ENCODE peak calls at places on chromosomes 5 and 9, in six cellular contexts. One of them, this sample, is unnamed.

GRCh38 chr5:72519191-72519590 is 12.0 kb upstream of the ZNF366 start:
- DNase-seq in activated CD8-positive, alpha-beta memory T cell treated with anti-CD3 and anti-CD28 coated beads for 24 hours: no peak
- DNase-seq in fibroblast of the aortic adventitia: no peak
- DNase-seq in KBM-7: no peak
- DNase-seq in astrocyte of the spinal cord: no peak
- DNase-seq in sigmoid colon: no peak
- DNase-seq in this sample: no peak

GRCh38 chr5:115469904-115470516 is 74.6 kb downstream of the FEM1C start:
- DNase-seq in fibroblast of the aortic adventitia: no peak
- DNase-seq in KBM-7: no peak
- DNase-seq in activated CD8-positive, alpha-beta memory T cell treated with anti-CD3 and anti-CD28 coated beads for 24 hours: no peak
- DNase-seq in astrocyte of the spinal cord: no peak
- DNase-seq in sigmoid colon: no peak
- DNase-seq in this sample: no peak

GRCh38 chr5:151937851-151938250 is 13.2 kb upstream of the GLRA1 start:
- DNase-seq in activated CD8-positive, alpha-beta memory T cell treated with anti-CD3 and anti-CD28 coated beads for 24 hours: no peak
- DNase-seq in astrocyte of the spinal cord: no peak
- DNase-seq in KBM-7: no peak
- DNase-seq in fibroblast of the aortic adventitia: no peak
- DNase-seq in sigmoid colon: no peak
- DNase-seq in this sample: no peak

GRCh38 chr5:177023247-177023703 is 779 bp downstream of the ZNF346 start:
- DNase-seq in activated CD8-positive, alpha-beta memory T cell treated with anti-CD3 and anti-CD28 coated beads for 24 hours: no peak
- DNase-seq in astrocyte of the spinal cord: peak; percentile 8
- DNase-seq in fibroblast of the aortic adventitia: peak; percentile 20
- DNase-seq in sigmoid colon: no peak
- DNase-seq in KBM-7: no peak
- DNase-seq in this sample: peak; percentile 63

GRCh38 chr5:125311743-125312142 is 565.3 kb upstream of the ZNF608 start:
- DNase-seq in activated CD8-positive, alpha-beta memory T cell treated with anti-CD3 and anti-CD28 coated beads for 24 hours: no peak
- DNase-seq in sigmoid colon: no peak
- DNase-seq in fibroblast of the aortic adventitia: peak; percentile 93
- DNase-seq in KBM-7: no peak
- DNase-seq in astrocyte of the spinal cord: peak; percentile 85
- DNase-seq in this sample: no peak

GRCh38 chr5:127813633-127814171 is 110.5 kb downstream of the CCDC192 start:
- DNase-seq in activated CD8-positive, alpha-beta memory T cell treated with anti-CD3 and anti-CD28 coated beads for 24 hours: no peak
- DNase-seq in astrocyte of the spinal cord: peak; percentile 89
- DNase-seq in sigmoid colon: no peak
- DNase-seq in KBM-7: no peak
- DNase-seq in fibroblast of the aortic adventitia: peak; percentile 91
- DNase-seq in this sample: no peak

GRCh38 chr9:136685792-136686533 is 1.3 kb downstream of the AGPAT2 start:
- DNase-seq in activated CD8-positive, alpha-beta memory T cell treated with anti-CD3 and anti-CD28 coated beads for 24 hours: no peak
- DNase-seq in sigmoid colon: no peak
- DNase-seq in KBM-7: no peak
- DNase-seq in astrocyte of the spinal cord: no peak
- DNase-seq in fibroblast of the aortic adventitia: peak; percentile 27
- DNase-seq in this sample: no peak

GRCh38 chr5:180665682-180666404 is 16.4 kb upstream of the FLT4 start:
- DNase-seq in sigmoid colon: no peak
- DNase-seq in activated CD8-positive, alpha-beta memory T cell treated with anti-CD3 and anti-CD28 coated beads for 24 hours: no peak
- DNase-seq in astrocyte of the spinal cord: no peak
- DNase-seq in fibroblast of the aortic adventitia: no peak
- DNase-seq in KBM-7: no peak
- DNase-seq in this sample: no peak

GRCh38 chr9:128102196-128102595 is 25.3 kb downstream of the PTGES2 start:
- DNase-seq in activated CD8-positive, alpha-beta memory T cell treated with anti-CD3 and anti-CD28 coated beads for 24 hours: no peak
- DNase-seq in fibroblast of the aortic adventitia: no peak
- DNase-seq in astrocyte of the spinal cord: no peak
- DNase-seq in KBM-7: no peak
- DNase-seq in sigmoid colon: no peak
- DNase-seq in this sample: no peak

GRCh38 chr9:125604189-125604588 is 102.8 kb downstream of the MAPKAP1 start:
- DNase-seq in KBM-7: no peak
- DNase-seq in activated CD8-positive, alpha-beta memory T cell treated with anti-CD3 and anti-CD28 coated beads for 24 hours: no peak
- DNase-seq in astrocyte of the spinal cord: no peak
- DNase-seq in sigmoid colon: no peak
- DNase-seq in fibroblast of the aortic adventitia: no peak
- DNase-seq in this sample: no peak

GRCh38 chr5:123696948-123697347 is 185.0 kb downstream of the CSNK1G3 start:
- DNase-seq in sigmoid colon: peak; percentile 85
- DNase-seq in astrocyte of the spinal cord: no peak
- DNase-seq in activated CD8-positive, alpha-beta memory T cell treated with anti-CD3 and anti-CD28 coated beads for 24 hours: no peak
- DNase-seq in fibroblast of the aortic adventitia: peak; percentile 66
- DNase-seq in KBM-7: no peak
- DNase-seq in this sample: no peak

GRCh38 chr5:143480001-143480400 is 76.5 kb upstream of the NR3C1 start:
- DNase-seq in activated CD8-positive, alpha-beta memory T cell treated with anti-CD3 and anti-CD28 coated beads for 24 hours: no peak
- DNase-seq in KBM-7: no peak
- DNase-seq in sigmoid colon: no peak
- DNase-seq in fibroblast of the aortic adventitia: no peak
- DNase-seq in astrocyte of the spinal cord: no peak
- DNase-seq in this sample: no peak

GRCh38 chr5:150593593-150593992 is 46.9 kb upstream of the SYNPO start:
- DNase-seq in sigmoid colon: no peak
- DNase-seq in astrocyte of the spinal cord: no peak
- DNase-seq in KBM-7: no peak
- DNase-seq in fibroblast of the aortic adventitia: no peak
- DNase-seq in activated CD8-positive, alpha-beta memory T cell treated with anti-CD3 and anti-CD28 coated beads for 24 hours: no peak
- DNase-seq in this sample: no peak

GRCh38 chr9:134306583-134307222 is 19.6 kb upstream of the RXRA start:
- DNase-seq in KBM-7: no peak
- DNase-seq in fibroblast of the aortic adventitia: no peak
- DNase-seq in sigmoid colon: peak; percentile 45
- DNase-seq in astrocyte of the spinal cord: no peak
- DNase-seq in activated CD8-positive, alpha-beta memory T cell treated with anti-CD3 and anti-CD28 coated beads for 24 hours: no peak
- DNase-seq in this sample: no peak

GRCh38 chr5:155728146-155728856 is 598.7 kb upstream of the SGCD start:
- DNase-seq in KBM-7: no peak
- DNase-seq in astrocyte of the spinal cord: peak; percentile 2
- DNase-seq in fibroblast of the aortic adventitia: no peak
- DNase-seq in sigmoid colon: peak; percentile 70
- DNase-seq in activated CD8-positive, alpha-beta memory T cell treated with anti-CD3 and anti-CD28 coated beads for 24 hours: peak; percentile 59
- DNase-seq in this sample: no peak

GRCh38 chr5:149118463-149118862 is 22.8 kb upstream of the ABLIM3 start:
- DNase-seq in KBM-7: no peak
- DNase-seq in astrocyte of the spinal cord: no peak
- DNase-seq in fibroblast of the aortic adventitia: no peak
- DNase-seq in activated CD8-positive, alpha-beta memory T cell treated with anti-CD3 and anti-CD28 coated beads for 24 hours: no peak
- DNase-seq in sigmoid colon: no peak
- DNase-seq in this sample: peak; percentile 28

GRCh38 chr5:41115281-41115680 is 44.1 kb upstream of the MROH2B start:
- DNase-seq in activated CD8-positive, alpha-beta memory T cell treated with anti-CD3 and anti-CD28 coated beads for 24 hours: no peak
- DNase-seq in sigmoid colon: no peak
- DNase-seq in astrocyte of the spinal cord: peak; percentile 87
- DNase-seq in fibroblast of the aortic adventitia: peak; percentile 84
- DNase-seq in KBM-7: no peak
- DNase-seq in this sample: no peak

GRCh38 chr9:81082251-81082650 is 607.1 kb downstream of the TLE1 start:
- DNase-seq in sigmoid colon: no peak
- DNase-seq in activated CD8-positive, alpha-beta memory T cell treated with anti-CD3 and anti-CD28 coated beads for 24 hours: no peak
- DNase-seq in astrocyte of the spinal cord: peak; percentile 27
- DNase-seq in fibroblast of the aortic adventitia: peak; percentile 14
- DNase-seq in KBM-7: no peak
- DNase-seq in this sample: no peak

GRCh38 chr9:130817862-130818261 is 17.2 kb upstream of the ABL1 start:
- DNase-seq in activated CD8-positive, alpha-beta memory T cell treated with anti-CD3 and anti-CD28 coated beads for 24 hours: no peak
- DNase-seq in fibroblast of the aortic adventitia: no peak
- DNase-seq in KBM-7: no peak
- DNase-seq in astrocyte of the spinal cord: no peak
- DNase-seq in sigmoid colon: no peak
- DNase-seq in this sample: no peak

GRCh38 chr9:113807173-113808061 is 68.7 kb upstream of the ZNF618 start:
- DNase-seq in KBM-7: peak; percentile 59
- DNase-seq in sigmoid colon: peak; percentile 75
- DNase-seq in astrocyte of the spinal cord: peak; percentile 57
- DNase-seq in fibroblast of the aortic adventitia: peak; percentile 81
- DNase-seq in activated CD8-positive, alpha-beta memory T cell treated with anti-CD3 and anti-CD28 coated beads for 24 hours: peak; percentile 66
- DNase-seq in this sample: peak; percentile 74

GRCh38 chr9:73269430-73270101 is 117.9 kb downstream of the ANXA1 start:
- DNase-seq in KBM-7: peak; percentile 16
- DNase-seq in astrocyte of the spinal cord: peak; percentile 58
- DNase-seq in fibroblast of the aortic adventitia: peak; percentile 33
- DNase-seq in activated CD8-positive, alpha-beta memory T cell treated with anti-CD3 and anti-CD28 coated beads for 24 hours: no peak
- DNase-seq in sigmoid colon: no peak
- DNase-seq in this sample: no peak

This sample was measured in Karpas-422.